ENCODE peak calls at places on chromosome 4, in six cellular contexts. L is transverse colon, C is T-helper 1 cell, W is T-helper 2 cell, J is neural progenitor cell, E is pancreas. A is an unnamed sample.

GRCh38 chr4:155353923-155354540 is 22.7 kb downstream of the MAP9 start:
- DNase-seq in J (peak), E (peak), L (peak), W (peak), C (no peak), A (peak)

GRCh38 chr4:128347930-128348660 is 60.5 kb upstream of the PGRMC2 start:
- DNase-seq in C (no peak), L (no peak), W (no peak), J (no peak), E (no peak), A (no peak)

GRCh38 chr4:88865466-88865865 is 167.8 kb upstream of the NAP1L5 start:
- DNase-seq in C (no peak), W (no peak), E (no peak), L (no peak), J (no peak), A (no peak)

GRCh38 chr4:184216436-184217004 is 1.2 kb downstream of the ENPP6 start:
- DNase-seq in J (no peak), W (no peak), E (no peak), L (no peak), C (no peak), A (no peak)

GRCh38 chr4:125097729-125098128 is 217.0 kb upstream of the FAT4 start:
- DNase-seq in W (no peak), J (no peak), C (no peak), L (no peak), E (no peak), A (no peak)

GRCh38 chr4:185634066-185634652 is 98.9 kb upstream of the PDLIM3 start:
- DNase-seq in E (no peak), J (peak), L (no peak), W (peak), C (no peak), A (peak)

GRCh38 chr4:1451752-1452122 is 45.5 kb upstream of the NKX1-1 start:
- DNase-seq in E (no peak), W (no peak), C (no peak), L (no peak), J (no peak), A (no peak)

GRCh38 chr4:72942565-72942964 is 127.0 kb downstream of the COX18 start:
- DNase-seq in L (no peak), C (no peak), E (no peak), J (no peak), W (no peak), A (no peak)

GRCh38 chr4:31362756-31363155 is 642.6 kb downstream of the PCDH7 start:
- DNase-seq in C (no peak), J (no peak), E (no peak), L (no peak), W (no peak), A (no peak)

GRCh38 chr4:15756361-15756861 is 21.7 kb upstream of the CD38 start:
- DNase-seq in C (peak), L (peak), W (peak), E (no peak), J (no peak), A (peak)

GRCh38 chr4:141246243-141246642 is 25.5 kb downstream of the ZNF330 start:
- DNase-seq in L (no peak), E (no peak), J (no peak), W (no peak), C (no peak), A (no peak)

GRCh38 chr4:104631000-104631399 is 136.3 kb upstream of the CXXC4 start:
- DNase-seq in W (no peak), E (no peak), C (no peak), L (no peak), J (no peak), A (no peak)

GRCh38 chr4:76597423-76597979 is 162.5 kb downstream of the SHROOM3 start:
- DNase-seq in J (no peak), W (no peak), L (no peak), C (no peak), E (no peak), A (no peak)

GRCh38 chr4:185011408-185011807 is 6.9 kb upstream of the HELT start:
- DNase-seq in W (no peak), L (no peak), C (no peak), J (peak), E (no peak), A (no peak)

GRCh38 chr4:102259702-102260101 is 85.6 kb downstream of the SLC39A8 start:
- DNase-seq in E (no peak), L (no peak), W (no peak), J (no peak), C (no peak), A (no peak)